ENCODE peak calls at places on chromosomes 6 and 20, in nine cellular contexts. M, O, N, P, Y, E, T, Q and S are unnamed samples.

GRCh38 chr20:63691711-63692435 is 4.6 kb upstream of the TNFRSF6B start:
- DNase-seq in M (no peak), O (no peak), N (peak), P (no peak), Y (no peak), E (no peak), T (no peak), Q (peak), S (no peak)

GRCh38 chr6:90298459-90299053 is 1.9 kb upstream of the BACH2 start:
- DNase-seq in M (no peak), O (no peak), N (no peak), P (no peak), Y (no peak), E (no peak), T (no peak), Q (no peak), S (no peak)

GRCh38 chr20:11569163-11569562 is 348.5 kb upstream of the BTBD3 start:
- DNase-seq in M (no peak), O (no peak), N (no peak), P (no peak), Y (no peak), E (no peak), T (no peak), Q (no peak), S (no peak)

GRCh38 chr20:9610665-9611064 is 96.3 kb downstream of the LAMP5 start:
- DNase-seq in M (no peak), O (no peak), N (no peak), P (no peak), Y (no peak), E (no peak), T (no peak), Q (no peak), S (no peak)

GRCh38 chr6:145670306-145670705 is 65.0 kb downstream of the EPM2A start:
- DNase-seq in M (no peak), O (no peak), N (no peak), P (no peak), Y (no peak), E (no peak), T (no peak), Q (no peak), S (peak)

GRCh38 chr6:121436966-121437756 is 1.7 kb downstream of the GJA1 start:
- DNase-seq in M (peak), O (no peak), N (peak), P (no peak), Y (peak), E (peak), T (peak), Q (no peak), S (peak)

GRCh38 chr6:30951907-30952469 is 11.2 kb downstream of the MUCL3 start:
- DNase-seq in M (no peak), O (no peak), N (no peak), P (no peak), Y (no peak), E (no peak), T (no peak), Q (no peak), S (no peak)

GRCh38 chr6:6505111-6505510 is 83.4 kb upstream of the LY86 start:
- DNase-seq in M (no peak), O (no peak), N (no peak), P (no peak), Y (no peak), E (no peak), T (no peak), Q (no peak), S (no peak)

GRCh38 chr6:47701374-47701773 is 3.0 kb downstream of the ADGRF4 start:
- DNase-seq in M (no peak), O (no peak), N (no peak), P (no peak), Y (no peak), E (no peak), T (no peak), Q (no peak), S (no peak)

GRCh38 chr6:41670703-41671360 is 32.6 kb downstream of the MDFI start:
- DNase-seq in M (no peak), O (no peak), N (no peak), P (no peak), Y (no peak), E (no peak), T (no peak), Q (no peak), S (no peak)

GRCh38 chr6:140879861-140880260 is 1252.9 kb upstream of the GJE1 start:
- DNase-seq in M (no peak), O (no peak), N (no peak), P (peak), Y (no peak), E (no peak), T (no peak), Q (no peak), S (peak)

GRCh38 chr20:50510706-50511401 is 671 bp downstream of the PTPN1 start:
- DNase-seq in M (no peak), O (no peak), N (peak), P (no peak), Y (no peak), E (no peak), T (peak), Q (no peak), S (no peak)

GRCh38 chr6:116251568-116252384 is 2.1 kb downstream of the TSPYL4 start:
- DNase-seq in M (no peak), O (no peak), N (no peak), P (peak), Y (peak), E (no peak), T (no peak), Q (no peak), S (peak)

GRCh38 chr20:51185861-51186260 is 163.0 kb upstream of the KCNG1 start:
- DNase-seq in M (no peak), O (no peak), N (no peak), P (no peak), Y (no peak), E (no peak), T (no peak), Q (no peak), S (no peak)

GRCh38 chr6:158765509-158766068 is 53.6 kb downstream of the EZR start:
- DNase-seq in M (peak), O (no peak), N (no peak), P (no peak), Y (no peak), E (no peak), T (no peak), Q (no peak), S (no peak)

GRCh38 chr6:142802124-142802523 is 142.9 kb downstream of the HIVEP2 start:
- DNase-seq in M (no peak), O (no peak), N (no peak), P (peak), Y (peak), E (peak), T (peak), Q (no peak), S (peak)

GRCh38 chr6:134517863-134518262 is 200.0 kb upstream of the SGK1 start:
- DNase-seq in M (no peak), O (no peak), N (no peak), P (no peak), Y (no peak), E (no peak), T (no peak), Q (no peak), S (peak)

GRCh38 chr20:63697868-63698545 is 1.6 kb downstream of the TNFRSF6B start:
- DNase-seq in M (peak), O (no peak), N (peak), P (no peak), Y (no peak), E (no peak), T (no peak), Q (no peak), S (no peak)

GRCh38 chr6:7765575-7766325 is 39.9 kb downstream of the BMP6 start:
- DNase-seq in M (no peak), O (no peak), N (no peak), P (no peak), Y (no peak), E (no peak), T (no peak), Q (no peak), S (no peak)

GRCh38 chr6:97040355-97040860 is 115.9 kb downstream of the KLHL32 start:
- DNase-seq in M (no peak), O (no peak), N (no peak), P (no peak), Y (no peak), E (no peak), T (no peak), Q (no peak), S (no peak)

GRCh38 chr6:105051941-105052471 is 95.1 kb downstream of the LIN28B start:
- DNase-seq in M (no peak), O (no peak), N (no peak), P (peak), Y (peak), E (no peak), T (no peak), Q (no peak), S (peak)

GRCh38 chr20:17678886-17679285 is 3.2 kb downstream of the RRBP1 start:
- DNase-seq in M (no peak), O (no peak), N (no peak), P (no peak), Y (no peak), E (no peak), T (no peak), Q (no peak), S (no peak)

GRCh38 chr6:97316982-97317381 is 34.0 kb upstream of the MMS22L start:
- DNase-seq in M (no peak), O (no peak), N (no peak), P (no peak), Y (no peak), E (no peak), T (no peak), Q (no peak), S (no peak)

GRCh38 chr6:152091201-152091600 is 283.7 kb downstream of the ESR1 start:
- DNase-seq in M (no peak), O (no peak), N (no peak), P (no peak), Y (no peak), E (no peak), T (no peak), Q (no peak), S (peak)

GRCh38 chr6:48535569-48535968 is 424.6 kb upstream of the PTCHD4 start:
- DNase-seq in M (no peak), O (no peak), N (no peak), P (no peak), Y (peak), E (no peak), T (no peak), Q (no peak), S (peak)

GRCh38 chr20:17617212-17617867 is 47.5 kb downstream of the DSTN start:
- DNase-seq in M (peak), O (no peak), N (peak), P (no peak), Y (no peak), E (peak), T (peak), Q (no peak), S (peak)

GRCh38 chr6:139686308-139686707 is 311.9 kb upstream of the CITED2 start:
- DNase-seq in M (no peak), O (no peak), N (no peak), P (no peak), Y (peak), E (peak), T (no peak), Q (no peak), S (no peak)

GRCh38 chr6:63930848-63931247 is 295.2 kb downstream of the PHF3 start:
- DNase-seq in M (no peak), O (no peak), N (no peak), P (no peak), Y (no peak), E (no peak), T (no peak), Q (no peak), S (no peak)

GRCh38 chr6:19472850-19473249 is 364.3 kb upstream of the ID4 start:
- DNase-seq in M (no peak), O (no peak), N (no peak), P (no peak), Y (no peak), E (no peak), T (no peak), Q (no peak), S (peak)

GRCh38 chr20:46709459-46710148 is at the start of gene SLC2A10:
- DNase-seq in M (peak), O (no peak), N (peak), P (no peak), Y (peak), E (peak), T (peak), Q (peak), S (peak)

GRCh38 chr6:67882436-67883311 is 752.4 kb upstream of the ADGRB3 start:
- DNase-seq in M (no peak), O (no peak), N (no peak), P (no peak), Y (no peak), E (no peak), T (no peak), Q (no peak), S (no peak)

GRCh38 chr20:958936-959815 is 42.9 kb downstream of the RSPO4 start:
- DNase-seq in M (no peak), O (no peak), N (no peak), P (no peak), Y (no peak), E (no peak), T (no peak), Q (no peak), S (no peak)

GRCh38 chr6:57220083-57220703 is 1.9 kb downstream of the RAB23 start:
- DNase-seq in M (no peak), O (no peak), N (no peak), P (no peak), Y (no peak), E (no peak), T (no peak), Q (no peak), S (no peak)

GRCh38 chr6:148491638-148492210 is 149.1 kb downstream of the SASH1 start:
- DNase-seq in M (no peak), O (no peak), N (no peak), P (no peak), Y (peak), E (no peak), T (no peak), Q (no peak), S (no peak)

GRCh38 chr20:19138758-19139157 is 73.7 kb upstream of the SLC24A3 start:
- DNase-seq in M (no peak), O (no peak), N (no peak), P (no peak), Y (no peak), E (no peak), T (no peak), Q (no peak), S (no peak)

GRCh38 chr20:45835230-45836224 is 1.9 kb downstream of the SNX21 start:
- DNase-seq in M (no peak), O (no peak), N (no peak), P (peak), Y (no peak), E (peak), T (no peak), Q (peak), S (peak)

GRCh38 chr6:39929733-39930461 is 4.4 kb downstream of the MOCS1 start:
- DNase-seq in M (no peak), O (no peak), N (no peak), P (peak), Y (peak), E (no peak), T (no peak), Q (no peak), S (peak)

GRCh38 chr6:147285087-147285855 is 81.1 kb downstream of the STXBP5 start:
- DNase-seq in M (no peak), O (no peak), N (no peak), P (peak), Y (no peak), E (no peak), T (peak), Q (no peak), S (peak)

DNA sequence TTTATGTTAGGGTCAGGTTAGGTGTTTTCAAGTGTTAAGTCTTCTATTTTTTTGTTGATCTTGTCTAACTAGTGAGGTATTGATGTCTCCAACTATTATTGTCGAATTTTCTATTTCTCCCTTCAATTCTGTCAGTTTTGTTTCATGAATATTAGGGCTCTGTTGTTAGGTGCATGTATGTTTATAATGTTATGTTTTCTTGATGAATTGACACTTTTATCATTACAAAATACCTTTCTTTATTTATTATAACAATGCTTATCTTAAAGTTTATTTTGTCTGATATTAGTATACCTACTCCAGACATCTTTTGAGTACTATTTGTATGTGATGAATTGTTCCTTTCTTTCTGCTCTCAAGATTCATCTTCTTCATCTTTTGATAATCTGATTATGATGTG is 12.9 kb upstream of the TRIM38 start:
- DNase-seq in M (no peak), O (no peak), N (no peak), P (no peak), Y (no peak), E (no peak), T (no peak), Q (no peak), S (no peak)
- H3K4me3 ChIP-seq in M (no peak), O (no peak), N (no peak), P (no peak), Y (no peak), E (no peak), T (no peak), Q (no peak), S (no peak)

GRCh38 chr6:38528196-38528965 is 111.3 kb downstream of the BTBD9 start:
- DNase-seq in M (no peak), O (no peak), N (no peak), P (no peak), Y (no peak), E (no peak), T (no peak), Q (no peak), S (no peak)
- TF ChIP-seq CTCF in M (no peak), O (no peak), N (no peak), P (no peak), Y (no peak), E (no peak), T (no peak), Q (no peak), S (no peak)

GRCh38 chr20:32010096-32010495 is at the start of gene CCM2L:
- DNase-seq in M (no peak), O (no peak), N (no peak), P (no peak), Y (no peak), E (no peak), T (no peak), Q (no peak), S (no peak)
- H3K4me3 ChIP-seq in M (no peak), O (peak), N (peak), P (no peak), Y (no peak), E (peak), T (no peak), Q (no peak), S (no peak)

GRCh38 chr6:32147401-32148132 is 4.2 kb downstream of the PRRT1 start:
- DNase-seq in M (no peak), O (no peak), N (no peak), P (no peak), Y (no peak), E (no peak), T (no peak), Q (no peak), S (no peak)
- TF ChIP-seq CTCF in M (no peak), O (no peak), N (no peak), P (no peak), Y (no peak), E (no peak), T (no peak), Q (no peak), S (no peak)

DNA sequence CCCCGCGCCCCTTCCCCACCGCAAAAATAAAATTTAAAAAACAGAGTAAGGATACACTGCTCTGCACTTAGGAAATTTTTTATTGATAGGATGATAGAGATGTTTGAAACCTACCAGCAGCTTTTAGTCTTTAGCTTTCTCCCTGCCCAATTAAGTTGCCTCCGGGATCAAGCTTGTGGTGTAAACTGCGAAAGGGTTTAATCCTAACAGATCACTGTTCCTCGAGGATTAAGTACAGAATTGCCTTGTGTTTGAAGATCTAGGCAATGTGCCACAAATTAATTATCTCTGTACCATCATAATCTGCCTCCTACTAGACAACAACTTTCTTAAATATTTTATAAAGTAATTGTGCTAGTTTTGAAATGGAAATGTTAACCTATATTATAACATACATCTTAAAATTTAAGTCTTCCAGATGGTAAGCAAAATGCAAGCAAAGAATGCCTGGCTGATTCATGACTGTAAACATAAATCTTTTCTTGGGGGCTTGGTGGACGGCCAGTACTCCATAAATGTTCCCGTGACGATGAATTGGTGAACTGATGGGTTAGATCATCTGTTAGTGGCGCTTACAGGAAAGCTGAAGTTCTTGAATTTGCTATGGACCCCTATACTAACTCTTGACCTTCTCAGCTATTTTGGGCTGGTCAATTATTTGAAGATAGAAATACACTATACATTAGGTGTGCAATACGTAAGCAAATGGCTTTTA is 58.0 kb upstream of the ARHGAP18 start:
- DNase-seq in M (no peak), O (no peak), N (no peak), P (no peak), Y (no peak), E (no peak), T (no peak), Q (no peak), S (no peak)
- H3K4me3 ChIP-seq in M (no peak), O (no peak), N (no peak), P (peak), Y (peak), E (no peak), T (peak), Q (no peak), S (peak)